ENCODE peak calls at places on chromosomes 7 and 10, in six cellular contexts. One of them, this sample, is unnamed.

GRCh38 chr10:67612577-67613537 is 83.1 kb downstream of the CTNNA3 start:
- DNase-seq in GM12865: peak
- DNase-seq in SK-N-SH: no peak
- DNase-seq in brain microvascular endothelial cell: peak
- DNase-seq in BE2C: no peak
- DNase-seq in breast epithelium: no peak
- DNase-seq in this sample: no peak

GRCh38 chr10:100328198-100328597 is 1.8 kb downstream of the PKD2L1 start:
- DNase-seq in SK-N-SH: no peak
- DNase-seq in BE2C: no peak
- DNase-seq in breast epithelium: no peak
- DNase-seq in brain microvascular endothelial cell: no peak
- DNase-seq in GM12865: no peak
- DNase-seq in this sample: no peak

GRCh38 chr10:77983384-77984341 is 45.7 kb downstream of the POLR3A start:
- DNase-seq in brain microvascular endothelial cell: peak
- DNase-seq in BE2C: peak
- DNase-seq in GM12865: no peak
- DNase-seq in SK-N-SH: peak
- DNase-seq in breast epithelium: no peak
- DNase-seq in this sample: no peak

GRCh38 chr7:155529346-155529745 is 17.0 kb downstream of the CNPY1 start:
- DNase-seq in brain microvascular endothelial cell: no peak
- DNase-seq in SK-N-SH: no peak
- DNase-seq in GM12865: no peak
- DNase-seq in BE2C: no peak
- DNase-seq in breast epithelium: no peak
- DNase-seq in this sample: no peak

GRCh38 chr7:2521341-2521745 is 1.8 kb downstream of the LFNG start:
- DNase-seq in BE2C: no peak
- DNase-seq in breast epithelium: no peak
- DNase-seq in SK-N-SH: no peak
- DNase-seq in brain microvascular endothelial cell: no peak
- DNase-seq in GM12865: no peak
- DNase-seq in this sample: no peak

GRCh38 chr10:62861507-62861906 is 45.3 kb upstream of the EGR2 start:
- DNase-seq in GM12865: no peak
- DNase-seq in BE2C: no peak
- DNase-seq in breast epithelium: no peak
- DNase-seq in brain microvascular endothelial cell: no peak
- DNase-seq in SK-N-SH: no peak
- DNase-seq in this sample: no peak

GRCh38 chr7:87199241-87199640 is 20.3 kb downstream of the TMEM243 start:
- DNase-seq in brain microvascular endothelial cell: no peak
- DNase-seq in GM12865: no peak
- DNase-seq in BE2C: no peak
- DNase-seq in SK-N-SH: no peak
- DNase-seq in breast epithelium: no peak
- DNase-seq in this sample: no peak

GRCh38 chr7:15228891-15229290 is 326.3 kb upstream of the DGKB start:
- DNase-seq in brain microvascular endothelial cell: no peak
- DNase-seq in GM12865: no peak
- DNase-seq in BE2C: no peak
- DNase-seq in SK-N-SH: no peak
- DNase-seq in breast epithelium: no peak
- DNase-seq in this sample: no peak

GRCh38 chr7:1200045-1200444 is 32.6 kb upstream of the UNCX start:
- DNase-seq in BE2C: no peak
- DNase-seq in SK-N-SH: no peak
- DNase-seq in GM12865: no peak
- DNase-seq in breast epithelium: no peak
- DNase-seq in brain microvascular endothelial cell: peak
- DNase-seq in this sample: no peak

GRCh38 chr10:102633282-102633681 is 11.0 kb upstream of the TRIM8 start:
- DNase-seq in BE2C: no peak
- DNase-seq in brain microvascular endothelial cell: peak
- DNase-seq in GM12865: no peak
- DNase-seq in SK-N-SH: no peak
- DNase-seq in breast epithelium: no peak
- DNase-seq in this sample: no peak

GRCh38 chr10:96588601-96589419 is 2.0 kb upstream of the TM9SF3 start:
- DNase-seq in breast epithelium: no peak
- DNase-seq in SK-N-SH: no peak
- DNase-seq in GM12865: peak
- DNase-seq in BE2C: no peak
- DNase-seq in brain microvascular endothelial cell: no peak
- DNase-seq in this sample: no peak

GRCh38 chr10:65430979-65431378 is 1494.9 kb upstream of the LRRTM3 start:
- DNase-seq in GM12865: peak
- DNase-seq in SK-N-SH: no peak
- DNase-seq in BE2C: no peak
- DNase-seq in breast epithelium: no peak
- DNase-seq in brain microvascular endothelial cell: no peak
- DNase-seq in this sample: no peak

GRCh38 chr10:88541116-88541626 is 41.9 kb downstream of the RNLS start:
- DNase-seq in GM12865: no peak
- DNase-seq in SK-N-SH: no peak
- DNase-seq in breast epithelium: no peak
- DNase-seq in BE2C: no peak
- DNase-seq in brain microvascular endothelial cell: no peak
- DNase-seq in this sample: no peak

GRCh38 chr7:87047-87446 is 105.3 kb upstream of the FAM20C start:
- DNase-seq in breast epithelium: no peak
- DNase-seq in SK-N-SH: no peak
- DNase-seq in GM12865: no peak
- DNase-seq in BE2C: no peak
- DNase-seq in brain microvascular endothelial cell: no peak
- DNase-seq in this sample: no peak

GRCh38 chr7:37924399-37924798 is 4.0 kb downstream of the EPDR1 start:
- DNase-seq in breast epithelium: no peak
- DNase-seq in GM12865: no peak
- DNase-seq in BE2C: no peak
- DNase-seq in brain microvascular endothelial cell: no peak
- DNase-seq in SK-N-SH: no peak
- DNase-seq in this sample: no peak

GRCh38 chr10:99360935-99361334 is 31.8 kb downstream of the CNNM1 start:
- DNase-seq in breast epithelium: no peak
- DNase-seq in BE2C: no peak
- DNase-seq in SK-N-SH: no peak
- DNase-seq in GM12865: no peak
- DNase-seq in brain microvascular endothelial cell: no peak
- DNase-seq in this sample: no peak

GRCh38 chr7:101923276-101923985 is 106.0 kb downstream of the CUX1 start:
- DNase-seq in GM12865: no peak
- DNase-seq in brain microvascular endothelial cell: peak
- DNase-seq in SK-N-SH: no peak
- DNase-seq in BE2C: no peak
- DNase-seq in breast epithelium: no peak
- DNase-seq in this sample: no peak

GRCh38 chr7:1384113-1384415 is 75.2 kb downstream of the MICALL2 start:
- DNase-seq in SK-N-SH: peak
- DNase-seq in GM12865: no peak
- DNase-seq in brain microvascular endothelial cell: no peak
- DNase-seq in breast epithelium: no peak
- DNase-seq in BE2C: no peak
- DNase-seq in this sample: no peak

GRCh38 chr7:51220226-51220625 is 96.4 kb downstream of the COBL start:
- DNase-seq in GM12865: no peak
- DNase-seq in breast epithelium: no peak
- DNase-seq in brain microvascular endothelial cell: no peak
- DNase-seq in BE2C: no peak
- DNase-seq in SK-N-SH: no peak
- DNase-seq in this sample: no peak

GRCh38 chr7:107212719-107213118 is 43.9 kb downstream of the HBP1 start:
- DNase-seq in brain microvascular endothelial cell: no peak
- DNase-seq in BE2C: no peak
- DNase-seq in breast epithelium: no peak
- DNase-seq in SK-N-SH: no peak
- DNase-seq in GM12865: no peak
- DNase-seq in this sample: no peak

GRCh38 chr10:95792211-95792780 is 36.3 kb downstream of the ENTPD1 start:
- DNase-seq in GM12865: no peak
- DNase-seq in SK-N-SH: no peak
- DNase-seq in brain microvascular endothelial cell: no peak
- DNase-seq in BE2C: no peak
- DNase-seq in breast epithelium: no peak
- DNase-seq in this sample: no peak

GRCh38 chr10:94174838-94175237 is 181.1 kb downstream of the PLCE1 start:
- DNase-seq in GM12865: no peak
- DNase-seq in brain microvascular endothelial cell: no peak
- DNase-seq in SK-N-SH: no peak
- DNase-seq in BE2C: no peak
- DNase-seq in breast epithelium: no peak
- DNase-seq in this sample: no peak

GRCh38 chr10:114855776-114856543 is 34.4 kb downstream of the FHIP2A start:
- DNase-seq in brain microvascular endothelial cell: no peak
- DNase-seq in GM12865: no peak
- DNase-seq in SK-N-SH: no peak
- DNase-seq in BE2C: no peak
- DNase-seq in breast epithelium: no peak
- DNase-seq in this sample: no peak

GRCh38 chr10:7300327-7300726 is 110.5 kb downstream of the SFMBT2 start:
- DNase-seq in SK-N-SH: peak
- DNase-seq in breast epithelium: no peak
- DNase-seq in BE2C: peak
- DNase-seq in brain microvascular endothelial cell: no peak
- DNase-seq in GM12865: no peak
- DNase-seq in this sample: no peak

GRCh38 chr7:157271315-157271990 is 65.4 kb upstream of the DNAJB6 start:
- DNase-seq in breast epithelium: no peak
- DNase-seq in SK-N-SH: no peak
- DNase-seq in GM12865: no peak
- DNase-seq in BE2C: no peak
- DNase-seq in brain microvascular endothelial cell: no peak
- DNase-seq in this sample: no peak

GRCh38 chr10:113644185-113645120 is 19.4 kb downstream of the NRAP start:
- DNase-seq in breast epithelium: no peak
- DNase-seq in brain microvascular endothelial cell: peak
- DNase-seq in BE2C: no peak
- DNase-seq in GM12865: no peak
- DNase-seq in SK-N-SH: no peak
- DNase-seq in this sample: no peak

GRCh38 chr7:112410087-112410486 is 40.2 kb upstream of the IFRD1 start:
- DNase-seq in SK-N-SH: no peak
- DNase-seq in breast epithelium: no peak
- DNase-seq in brain microvascular endothelial cell: no peak
- DNase-seq in BE2C: no peak
- DNase-seq in GM12865: no peak
- DNase-seq in this sample: no peak

GRCh38 chr7:52009195-52009594 is 692.6 kb upstream of the COBL start:
- DNase-seq in SK-N-SH: no peak
- DNase-seq in brain microvascular endothelial cell: no peak
- DNase-seq in breast epithelium: no peak
- DNase-seq in BE2C: no peak
- DNase-seq in GM12865: no peak
- DNase-seq in this sample: no peak

GRCh38 chr10:126302831-126303230 is 85.4 kb downstream of the ADAM12 start:
- DNase-seq in BE2C: no peak
- DNase-seq in SK-N-SH: no peak
- DNase-seq in breast epithelium: no peak
- DNase-seq in brain microvascular endothelial cell: peak
- DNase-seq in GM12865: no peak
- DNase-seq in this sample: no peak

GRCh38 chr7:33716581-33717477 is 188.5 kb upstream of the BMPER start:
- DNase-seq in breast epithelium: no peak
- DNase-seq in brain microvascular endothelial cell: peak
- DNase-seq in SK-N-SH: no peak
- DNase-seq in BE2C: no peak
- DNase-seq in GM12865: peak
- DNase-seq in this sample: no peak
- TF ChIP-seq CTCF in breast epithelium: peak
- TF ChIP-seq CTCF in brain microvascular endothelial cell: peak
- TF ChIP-seq CTCF in SK-N-SH: peak
- TF ChIP-seq CTCF in BE2C: peak
- TF ChIP-seq CTCF in GM12865: peak
- TF ChIP-seq CTCF in this sample: peak

GRCh38 chr10:53624722-53625121 is 852.1 kb upstream of the MBL2 start:
- DNase-seq in GM12865: no peak
- DNase-seq in breast epithelium: no peak
- DNase-seq in SK-N-SH: no peak
- DNase-seq in brain microvascular endothelial cell: no peak
- DNase-seq in BE2C: no peak
- DNase-seq in this sample: no peak
- TF ChIP-seq CTCF in GM12865: no peak
- TF ChIP-seq CTCF in breast epithelium: no peak
- TF ChIP-seq CTCF in SK-N-SH: no peak
- TF ChIP-seq CTCF in brain microvascular endothelial cell: no peak
- TF ChIP-seq CTCF in BE2C: no peak
- TF ChIP-seq CTCF in this sample: no peak

GRCh38 chr10:90138844-90139243 is 437.5 kb downstream of the KIF20B start:
- DNase-seq in SK-N-SH: no peak
- DNase-seq in GM12865: peak
- DNase-seq in breast epithelium: no peak
- DNase-seq in BE2C: no peak
- DNase-seq in brain microvascular endothelial cell: peak
- DNase-seq in this sample: no peak
- TF ChIP-seq CTCF in SK-N-SH: peak
- TF ChIP-seq CTCF in GM12865: peak
- TF ChIP-seq CTCF in breast epithelium: no peak
- TF ChIP-seq CTCF in BE2C: no peak
- TF ChIP-seq CTCF in brain microvascular endothelial cell: peak
- TF ChIP-seq CTCF in this sample: peak

DNA sequence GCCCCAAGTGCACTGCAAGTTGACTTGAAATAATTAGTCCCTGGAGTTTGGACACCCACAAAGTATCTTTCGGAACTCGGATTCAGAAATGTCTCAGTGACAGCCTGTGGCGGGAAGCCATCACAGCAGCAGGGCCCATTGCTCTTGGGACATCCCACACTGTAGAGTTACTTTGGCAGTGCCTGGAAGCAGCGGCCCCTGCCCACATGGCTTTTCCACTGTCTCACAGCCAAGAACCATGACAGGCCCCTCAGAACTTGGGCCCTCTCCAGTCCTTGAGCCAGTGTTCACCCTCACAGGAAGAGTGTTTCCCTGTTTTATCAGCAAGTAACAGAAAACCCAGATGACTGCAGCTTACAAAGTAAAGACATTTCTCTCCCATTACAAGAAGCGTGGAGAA is 477.0 kb upstream of the GALNT17 start:
- DNase-seq in breast epithelium: no peak
- DNase-seq in BE2C: no peak
- DNase-seq in SK-N-SH: no peak
- DNase-seq in brain microvascular endothelial cell: no peak
- DNase-seq in GM12865: no peak
- DNase-seq in this sample: no peak
- TF ChIP-seq CTCF in breast epithelium: no peak
- TF ChIP-seq CTCF in BE2C: no peak
- TF ChIP-seq CTCF in SK-N-SH: no peak
- TF ChIP-seq CTCF in brain microvascular endothelial cell: no peak
- TF ChIP-seq CTCF in GM12865: no peak
- TF ChIP-seq CTCF in this sample: no peak

DNA sequence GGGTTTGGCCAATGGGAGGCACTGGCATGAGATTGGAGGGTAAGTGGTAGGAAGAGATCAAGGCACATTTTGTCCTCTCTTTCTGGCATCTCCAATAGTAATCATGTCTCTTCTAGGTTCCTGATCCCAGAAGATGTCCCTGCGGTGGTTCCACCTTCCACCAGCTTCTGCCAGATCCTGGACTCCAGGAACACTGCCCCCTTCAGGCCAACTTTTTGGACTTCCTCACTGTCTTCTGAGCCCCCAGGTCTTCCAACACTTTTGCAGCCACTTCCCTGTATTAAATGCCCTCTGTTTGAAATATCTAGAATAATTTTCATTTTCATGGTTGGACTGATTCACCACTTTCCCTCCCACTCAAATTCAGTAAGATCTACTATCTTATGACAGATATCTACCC is 60.9 kb downstream of the BAMBI start:
- DNase-seq in brain microvascular endothelial cell: no peak
- DNase-seq in SK-N-SH: no peak
- DNase-seq in BE2C: peak
- DNase-seq in breast epithelium: no peak
- DNase-seq in GM12865: peak
- DNase-seq in this sample: no peak
- TF ChIP-seq CTCF in brain microvascular endothelial cell: peak
- TF ChIP-seq CTCF in SK-N-SH: peak
- TF ChIP-seq CTCF in BE2C: peak
- TF ChIP-seq CTCF in breast epithelium: no peak
- TF ChIP-seq CTCF in GM12865: peak
- TF ChIP-seq CTCF in this sample: no peak